ENCODE peak calls at places on chromosomes 3 and 15, in nine cellular contexts. R is RWPE1, S is cardiac fibroblast, Z is H9, Y is AG04450, K is tibial artery, C is progenitor cell of endocrine pancreas, T is left ventricle myocardium inferior, X is transverse colon. Q is an unnamed sample.

GRCh38 chr3:119580148-119580760 is 962 bp downstream of the ADPRH start:
- DNase-seq in R (no peak), S (peak; percentile 39), Z (peak; percentile 44), Y (no peak), K (peak; percentile 37), C (no peak), T (peak; percentile 36), X (peak; percentile 53), Q (peak; percentile 20)

GRCh38 chr3:57756528-57757401 is 656 bp downstream of the SLMAP start:
- DNase-seq in R (no peak), S (peak; percentile 52), Z (peak; percentile 33), Y (no peak), K (peak; percentile 70), C (peak; percentile 30), T (peak; percentile 35), X (peak; percentile 35), Q (peak; percentile 37)

GRCh38 chr15:47477253-47477652 is 240.1 kb upstream of the SEMA6D start:
- DNase-seq in R (no peak), S (peak; percentile 39), Z (no peak), Y (no peak), K (no peak), C (no peak), T (no peak), X (no peak), Q (no peak)

GRCh38 chr15:67149068-67149841 is 83.9 kb downstream of the SMAD3 start:
- DNase-seq in R (no peak), S (no peak), Z (no peak), Y (no peak), K (no peak), C (no peak), T (no peak), X (no peak), Q (no peak)

GRCh38 chr3:64157150-64158035 is 67.9 kb downstream of the PRICKLE2 start:
- DNase-seq in R (no peak), S (no peak), Z (no peak), Y (no peak), K (no peak), C (no peak), T (no peak), X (peak; percentile 28), Q (no peak)

GRCh38 chr3:20080956-20081554 is 40.8 kb downstream of the KAT2B start:
- DNase-seq in R (no peak), S (peak; percentile 26), Z (no peak), Y (no peak), K (no peak), C (no peak), T (peak; percentile 84), X (peak; percentile 19), Q (peak; percentile 57)

GRCh38 chr15:70047386-70048195 is 50.1 kb downstream of the TLE3 start:
- DNase-seq in R (no peak), S (peak; percentile 72), Z (no peak), Y (no peak), K (peak; percentile 19), C (no peak), T (no peak), X (peak; percentile 43), Q (no peak)

GRCh38 chr3:183527421-183527979 is 28.0 kb downstream of the KLHL6 start:
- DNase-seq in R (no peak), S (no peak), Z (no peak), Y (no peak), K (no peak), C (no peak), T (no peak), X (no peak), Q (no peak)

GRCh38 chr3:160016972-160017371 is 28.3 kb downstream of the IL12A start:
- DNase-seq in R (peak; percentile 51), S (peak; percentile 41), Z (no peak), Y (no peak), K (no peak), C (no peak), T (no peak), X (no peak), Q (no peak)

GRCh38 chr3:173977747-173978146 is 580.2 kb downstream of the NLGN1 start:
- DNase-seq in R (peak; percentile 2), S (no peak), Z (no peak), Y (no peak), K (no peak), C (no peak), T (no peak), X (no peak), Q (no peak)

GRCh38 chr15:92629276-92629974 is 26.1 kb downstream of the FAM174B start:
- DNase-seq in R (no peak), S (no peak), Z (no peak), Y (no peak), K (no peak), C (no peak), T (no peak), X (no peak), Q (no peak)

GRCh38 chr15:92629975-92630626 is 25.5 kb downstream of the FAM174B start:
- DNase-seq in R (no peak), S (no peak), Z (no peak), Y (no peak), K (no peak), C (no peak), T (no peak), X (no peak), Q (no peak)

GRCh38 chr15:92633418-92633817 is 22.2 kb downstream of the FAM174B start:
- DNase-seq in R (no peak), S (no peak), Z (peak; percentile 11), Y (no peak), K (no peak), C (no peak), T (no peak), X (no peak), Q (no peak)

GRCh38 chr15:92633001-92633400 is 22.6 kb downstream of the FAM174B start:
- DNase-seq in R (no peak), S (no peak), Z (peak; percentile 7), Y (no peak), K (no peak), C (no peak), T (no peak), X (no peak), Q (no peak)

DNA sequence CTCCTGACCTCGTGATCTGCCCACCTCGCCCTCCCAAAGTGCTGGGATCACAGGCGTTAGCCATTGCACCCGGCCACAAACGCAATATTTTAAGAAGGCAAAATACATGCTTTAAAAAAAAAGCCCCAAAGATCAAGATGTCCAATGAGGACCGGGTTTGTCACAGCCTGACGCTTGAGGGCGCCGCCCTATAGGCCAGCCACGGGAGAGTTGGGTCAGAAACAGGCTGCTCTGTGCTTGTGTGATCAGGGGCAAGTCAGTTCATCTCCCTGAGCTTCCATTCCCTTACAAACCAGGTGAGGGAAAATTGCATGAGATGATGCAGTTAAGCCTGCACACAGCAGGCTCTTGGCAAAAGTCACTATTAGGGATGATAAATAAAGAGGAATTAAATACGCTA is 23.9 kb downstream of the FAM174B start:
- DNase-seq in R (no peak), S (no peak), Z (no peak), Y (no peak), K (no peak), C (no peak), T (no peak), X (no peak), Q (no peak)
- TF ChIP-seq CTCF in R (no peak), S (no peak), Z (peak; percentile 49), Y (no peak), K (no peak), C (no peak), T (no peak), X (no peak), Q (no peak)

GRCh38 chr3:46162975-46163550 is 45.0 kb downstream of the CCR1 start:
- DNase-seq in R (peak; percentile 52), S (no peak), Z (peak; percentile 46), Y (no peak), K (no peak), C (no peak), T (no peak), X (no peak), Q (no peak)
- TF ChIP-seq CTCF in R (no peak), S (peak; percentile 18), Z (peak; percentile 46), Y (no peak), K (no peak), C (peak; percentile 12), T (no peak), X (no peak), Q (no peak)

GRCh38 chr15:28086175-28086703 is 12.9 kb downstream of the OCA2 start:
- DNase-seq in R (peak; percentile 67), S (peak; percentile 64), Z (peak; percentile 71), Y (peak; percentile 16), K (peak; percentile 73), C (peak; percentile 46), T (no peak), X (peak; percentile 70), Q (peak; percentile 39)
- TF ChIP-seq CTCF in R (peak; percentile 85), S (peak; percentile 80), Z (peak; percentile 77), Y (peak; percentile 84), K (peak; percentile 72), C (peak; percentile 75), T (peak; percentile 85), X (peak; percentile 64), Q (peak; percentile 74)

GRCh38 chr15:95018888-95019545 is 787.7 kb downstream of the MCTP2 start:
- DNase-seq in R (peak; percentile 55), S (peak; percentile 60), Z (no peak), Y (peak; percentile 52), K (no peak), C (no peak), T (no peak), X (no peak), Q (no peak)

GRCh38 chr15:95019907-95020306 is 788.5 kb downstream of the MCTP2 start:
- DNase-seq in R (no peak), S (no peak), Z (no peak), Y (no peak), K (no peak), C (no peak), T (no peak), X (no peak), Q (no peak)

GRCh38 chr15:95021816-95022215 is 790.5 kb downstream of the MCTP2 start:
- DNase-seq in R (no peak), S (no peak), Z (no peak), Y (no peak), K (no peak), C (no peak), T (no peak), X (no peak), Q (no peak)

GRCh38 chr15:95025924-95026728 is 794.8 kb downstream of the MCTP2 start:
- DNase-seq in R (peak; percentile 65), S (peak; percentile 74), Z (peak; percentile 55), Y (peak; percentile 33), K (peak; percentile 58), C (peak; percentile 53), T (peak; percentile 29), X (peak; percentile 13), Q (no peak)

GRCh38 chr15:95024388-95024787 is 793.0 kb downstream of the MCTP2 start:
- DNase-seq in R (peak; percentile 5), S (peak; percentile 59), Z (no peak), Y (peak; percentile 7), K (no peak), C (no peak), T (no peak), X (no peak), Q (no peak)
- TF ChIP-seq CTCF in R (peak; percentile 33), S (peak; percentile 59), Z (peak; percentile 72), Y (peak; percentile 67), K (peak; percentile 14), C (peak; percentile 48), T (peak; percentile 52), X (peak; percentile 10), Q (no peak)

Q was measured in natural killer cell.